ENCODE peak calls at places on chromosomes 1 and 21, in ten cellular contexts. T is stomach, Z is IMR-90, C is gastrocnemius medialis, E is adrenal gland, I is sigmoid colon, R is body of pancreas, U is K562, K is tibial nerve, D is HCT116. G is an unnamed sample.

GRCh38 chr1:8727809-8728213 is 89.6 kb downstream of the RERE start:
- DNase-seq in T (no peak), Z (no peak), C (peak; percentile 47), E (no peak), I (no peak), R (no peak), U (no peak), K (no peak), D (no peak), G (no peak)

GRCh38 chr1:167462341-167462740 is 56.0 kb downstream of the CD247 start:
- DNase-seq in T (no peak), Z (no peak), C (no peak), E (no peak), I (peak; percentile 38), R (no peak), U (no peak), K (no peak), D (no peak), G (no peak)

GRCh38 chr21:27024316-27024715 is 57.4 kb upstream of the ADAMTS5 start:
- DNase-seq in T (no peak), Z (peak; percentile 71), C (no peak), E (no peak), I (no peak), R (no peak), U (no peak), K (no peak), D (no peak), G (no peak)

GRCh38 chr1:4210043-4210442 is 310.0 kb upstream of the C1orf174 start:
- DNase-seq in T (no peak), Z (no peak), C (no peak), E (no peak), I (no peak), R (no peak), U (no peak), K (no peak), D (no peak), G (no peak)

GRCh38 chr1:52668711-52669110 is 29.4 kb downstream of the COA7 start:
- DNase-seq in T (no peak), Z (peak; percentile 34), C (no peak), E (peak; percentile 54), I (no peak), R (no peak), U (no peak), K (no peak), D (no peak), G (no peak)

GRCh38 chr1:27090921-27091320 is 64.0 kb downstream of the SLC9A1 start:
- DNase-seq in T (no peak), Z (no peak), C (no peak), E (no peak), I (no peak), R (no peak), U (no peak), K (no peak), D (no peak), G (no peak)

GRCh38 chr1:183097438-183098051 is 74.3 kb downstream of the LAMC1 start:
- DNase-seq in T (no peak), Z (peak; percentile 94), C (no peak), E (no peak), I (no peak), R (no peak), U (no peak), K (no peak), D (no peak), G (no peak)

GRCh38 chr1:3742439-3743298 is 9.6 kb upstream of the CCDC27 start:
- DNase-seq in T (no peak), Z (no peak), C (no peak), E (no peak), I (no peak), R (no peak), U (no peak), K (no peak), D (no peak), G (no peak)

GRCh38 chr1:222301653-222302052 is 246.3 kb downstream of the HHIPL2 start:
- DNase-seq in T (no peak), Z (peak; percentile 56), C (no peak), E (no peak), I (no peak), R (no peak), U (no peak), K (no peak), D (no peak), G (no peak)

GRCh38 chr1:31348449-31348848 is 24.4 kb downstream of the FABP3 start:
- DNase-seq in T (no peak), Z (no peak), C (no peak), E (no peak), I (no peak), R (no peak), U (no peak), K (no peak), D (no peak), G (no peak)

GRCh38 chr1:1112237-1112985 is 3.5 kb downstream of the C1orf159 start:
- DNase-seq in T (no peak), Z (no peak), C (no peak), E (no peak), I (peak; percentile 40), R (no peak), U (no peak), K (no peak), D (no peak), G (no peak)

GRCh38 chr1:116409751-116410182 is 36.7 kb downstream of the ATP1A1 start:
- DNase-seq in T (no peak), Z (peak; percentile 12), C (no peak), E (peak; percentile 45), I (no peak), R (no peak), U (no peak), K (no peak), D (no peak), G (no peak)

GRCh38 chr1:234862360-234862943 is 252.5 kb upstream of the IRF2BP2 start:
- DNase-seq in T (no peak), Z (no peak), C (no peak), E (no peak), I (no peak), R (no peak), U (no peak), K (no peak), D (no peak), G (no peak)

GRCh38 chr1:231393668-231394067 is 28.4 kb downstream of the EGLN1 start:
- DNase-seq in T (no peak), Z (no peak), C (no peak), E (no peak), I (no peak), R (no peak), U (no peak), K (no peak), D (no peak), G (no peak)

GRCh38 chr21:34614693-34615486 is at the start of gene RCAN1:
- DNase-seq in T (peak; percentile 91), Z (peak; percentile 91), C (peak; percentile 94), E (peak; percentile 93), I (peak; percentile 95), R (peak; percentile 91), U (peak; percentile 97), K (peak; percentile 88), D (peak; percentile 79), G (peak; percentile 88)
- H3K4me1 ChIP-seq in T (peaks cover 23% of the 10 kb centered on the region), Z (peaks cover 2% of the 10 kb centered on the region), C (peaks cover 19% of the 10 kb centered on the region), E (peaks cover 24% of the 10 kb centered on the region), I (no peaks in the 10 kb centered on the region), R (peaks cover 17% of the 10 kb centered on the region), U (peaks cover 13% of the 10 kb centered on the region), K (no peaks in the 10 kb centered on the region), D (peaks cover 5% of the 10 kb centered on the region), G (no peaks in the 10 kb centered on the region)

GRCh38 chr1:227734858-227735780 is at the start of the genes JMJD4 and SNAP47:
- DNase-seq in T (peak; percentile 94), Z (peak; percentile 90), C (peak; percentile 88), E (peak; percentile 93), I (peak; percentile 96), R (peak; percentile 95), U (peak; percentile 98), K (peak; percentile 76), D (peak; percentile 81), G (peak; percentile 87)
- TF ChIP-seq POLR2A in T (no peak), Z (peak; percentile 37), C (peak; percentile 92), E (peak; percentile 66), I (peak; percentile 83), R (peak; percentile 55), U (peak; percentile 92), K (peak; percentile 26), D (peak; percentile 77), G (peak; percentile 80)

GRCh38 chr1:204384636-204385354 is 25.1 kb upstream of the PLEKHA6 start:
- DNase-seq in T (peak; percentile 66), Z (peak; percentile 50), C (no peak), E (peak; percentile 80), I (peak; percentile 70), R (peak; percentile 79), U (no peak), K (no peak), D (no peak), G (peak; percentile 30)

GRCh38 chr1:204380293-204380831 is 20.6 kb upstream of the PLEKHA6 start:
- DNase-seq in T (no peak), Z (no peak), C (no peak), E (no peak), I (no peak), R (no peak), U (no peak), K (no peak), D (no peak), G (no peak)

GRCh38 chr1:204377800-204378608 is 18.3 kb upstream of the PLEKHA6 start:
- DNase-seq in T (peak; percentile 77), Z (no peak), C (no peak), E (peak; percentile 33), I (peak; percentile 66), R (peak; percentile 52), U (peak; percentile 52), K (no peak), D (no peak), G (no peak)

GRCh38 chr1:204382714-204383083 is 23.0 kb upstream of the PLEKHA6 start:
- DNase-seq in T (no peak), Z (no peak), C (no peak), E (no peak), I (no peak), R (no peak), U (no peak), K (no peak), D (no peak), G (no peak)

DNA sequence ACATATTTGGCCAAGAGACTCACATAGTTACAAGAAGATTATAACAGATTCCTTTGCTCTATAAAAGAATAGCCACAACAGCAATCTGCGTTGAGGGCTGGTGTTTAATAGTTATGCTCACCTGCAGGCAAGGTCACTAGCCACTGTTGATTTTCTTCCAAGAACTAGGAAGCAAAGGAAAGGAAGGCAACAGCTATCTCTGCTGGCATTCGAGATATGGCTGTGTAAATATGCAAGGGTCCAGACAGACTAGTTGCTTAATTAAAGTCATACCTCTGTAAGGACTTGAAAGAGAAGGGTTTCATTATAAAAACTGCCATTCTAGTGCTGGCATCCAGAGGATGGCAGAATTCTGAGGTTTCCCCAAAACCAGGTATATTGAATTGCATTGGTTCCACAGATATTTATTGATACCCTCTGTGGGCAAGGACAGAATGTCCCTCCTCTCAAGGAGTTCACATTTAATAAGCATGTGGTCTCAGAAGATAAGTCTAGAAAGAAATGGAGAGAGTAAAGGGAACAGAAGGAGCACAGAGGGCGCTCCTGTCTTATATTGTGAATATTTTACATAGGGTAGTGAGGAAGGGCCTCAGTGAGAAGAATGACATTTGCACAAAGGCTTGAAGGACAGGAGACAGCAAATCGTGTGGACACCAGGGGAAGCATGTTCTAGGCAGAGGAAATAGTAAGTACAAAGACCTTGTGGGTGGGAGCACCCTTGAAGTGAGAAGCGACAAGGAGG is 23.6 kb upstream of the PLEKHA6 start:
- DNase-seq in T (no peak), Z (no peak), C (no peak), E (no peak), I (no peak), R (no peak), U (peak; percentile 27), K (no peak), D (no peak), G (no peak)
- TF ChIP-seq CTCF in T (no peak), Z (no peak), C (no peak), E (no peak), I (no peak), R (no peak), U (peak; percentile 69), K (no peak), D (no peak), G (no peak)

GRCh38 chr1:46171351-46171750 is 3.5 kb upstream of the TSPAN1 start:
- DNase-seq in T (peak; percentile 68), Z (no peak), C (no peak), E (no peak), I (no peak), R (no peak), U (no peak), K (no peak), D (no peak), G (no peak)
- H3K4me1 ChIP-seq in T (peaks cover 46% of the 10 kb centered on the region), Z (peaks cover 5% of the 10 kb centered on the region), C (peaks cover 55% of the 10 kb centered on the region), E (peaks cover 49% of the 10 kb centered on the region), I (no peaks in the 10 kb centered on the region), R (peaks cover 28% of the 10 kb centered on the region), U (peaks cover 46% of the 10 kb centered on the region), K (no peaks in the 10 kb centered on the region), D (peaks cover 39% of the 10 kb centered on the region), G (no peaks in the 10 kb centered on the region)

G was measured in uterus.